ENCODE peak calls at places on chromosome 1, in nine cellular contexts. One of them, this sample, is unnamed.

GRCh38 chr1:56473582-56474270 is 105.6 kb downstream of the PLPP3 start:
- DNase-seq in body of pancreas: no peak
- DNase-seq in K562: no peak
- DNase-seq in vagina: peak
- DNase-seq in heart left ventricle: no peak
- DNase-seq in uterus: no peak
- DNase-seq in esophagus muscularis mucosa: no peak
- DNase-seq in HCT116: no peak
- DNase-seq in A549: no peak
- DNase-seq in this sample: no peak

GRCh38 chr1:110424699-110425098 is 17.2 kb upstream of the LAMTOR5 start:
- DNase-seq in body of pancreas: no peak
- DNase-seq in K562: no peak
- DNase-seq in vagina: no peak
- DNase-seq in heart left ventricle: no peak
- DNase-seq in uterus: no peak
- DNase-seq in esophagus muscularis mucosa: no peak
- DNase-seq in HCT116: no peak
- DNase-seq in A549: no peak
- DNase-seq in this sample: no peak

GRCh38 chr1:226365831-226366231 is 42.1 kb downstream of the PARP1 start:
- DNase-seq in body of pancreas: no peak
- DNase-seq in K562: no peak
- DNase-seq in vagina: no peak
- DNase-seq in heart left ventricle: no peak
- DNase-seq in uterus: no peak
- DNase-seq in esophagus muscularis mucosa: no peak
- DNase-seq in HCT116: no peak
- DNase-seq in A549: no peak
- DNase-seq in this sample: no peak

GRCh38 chr1:156502396-156502748 is 1.8 kb upstream of the MEF2D start:
- DNase-seq in body of pancreas: no peak
- DNase-seq in K562: no peak
- DNase-seq in vagina: no peak
- DNase-seq in heart left ventricle: no peak
- DNase-seq in uterus: no peak
- DNase-seq in esophagus muscularis mucosa: no peak
- DNase-seq in HCT116: no peak
- DNase-seq in A549: no peak
- DNase-seq in this sample: no peak

GRCh38 chr1:54227091-54227602 is 27.2 kb downstream of the MRPL37 start:
- DNase-seq in body of pancreas: peak
- DNase-seq in K562: no peak
- DNase-seq in vagina: no peak
- DNase-seq in heart left ventricle: no peak
- DNase-seq in uterus: no peak
- DNase-seq in esophagus muscularis mucosa: no peak
- DNase-seq in HCT116: peak
- DNase-seq in A549: peak
- DNase-seq in this sample: no peak

GRCh38 chr1:226679853-226680516 is 59.1 kb downstream of the ITPKB start:
- DNase-seq in body of pancreas: peak
- DNase-seq in K562: peak
- DNase-seq in vagina: no peak
- DNase-seq in heart left ventricle: peak
- DNase-seq in uterus: peak
- DNase-seq in esophagus muscularis mucosa: peak
- DNase-seq in HCT116: no peak
- DNase-seq in A549: no peak
- DNase-seq in this sample: peak

GRCh38 chr1:114750780-114751179 is 7.0 kb downstream of the CSDE1 start:
- DNase-seq in body of pancreas: no peak
- DNase-seq in K562: no peak
- DNase-seq in vagina: no peak
- DNase-seq in heart left ventricle: no peak
- DNase-seq in uterus: no peak
- DNase-seq in esophagus muscularis mucosa: no peak
- DNase-seq in HCT116: no peak
- DNase-seq in A549: no peak
- DNase-seq in this sample: no peak

GRCh38 chr1:30478799-30479198 is 244.6 kb downstream of the MATN1 start:
- DNase-seq in body of pancreas: no peak
- DNase-seq in K562: no peak
- DNase-seq in vagina: no peak
- DNase-seq in heart left ventricle: no peak
- DNase-seq in uterus: no peak
- DNase-seq in esophagus muscularis mucosa: no peak
- DNase-seq in HCT116: no peak
- DNase-seq in A549: no peak
- DNase-seq in this sample: no peak

DNA sequence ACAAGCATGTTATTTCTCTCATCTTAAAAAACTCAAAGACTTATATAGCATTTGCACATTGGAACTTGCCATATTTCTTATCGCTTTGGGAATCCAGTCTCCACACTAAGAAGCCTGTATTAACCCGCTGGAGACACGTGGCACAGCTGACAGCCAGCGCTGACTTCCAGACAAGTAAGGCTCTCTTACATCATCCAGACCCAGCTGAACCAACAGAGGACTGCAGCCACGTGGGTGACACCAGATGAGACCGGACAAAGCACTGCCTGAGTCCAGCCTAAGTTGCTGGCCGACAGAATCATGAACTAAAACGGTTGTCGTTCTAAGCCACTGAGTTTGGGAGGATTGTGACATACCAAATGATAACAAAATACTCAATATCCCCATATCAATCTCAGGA is 6.3 kb upstream of the CD247 start:
- DNase-seq in body of pancreas: no peak
- DNase-seq in K562: no peak
- DNase-seq in vagina: peak
- DNase-seq in heart left ventricle: no peak
- DNase-seq in uterus: no peak
- DNase-seq in esophagus muscularis mucosa: no peak
- DNase-seq in HCT116: no peak
- DNase-seq in A549: no peak
- DNase-seq in this sample: no peak
- H3K27ac ChIP-seq in body of pancreas: no peak
- H3K27ac ChIP-seq in K562: no peak
- H3K27ac ChIP-seq in vagina: no peak
- H3K27ac ChIP-seq in heart left ventricle: no peak
- H3K27ac ChIP-seq in uterus: no peak
- H3K27ac ChIP-seq in esophagus muscularis mucosa: no peak
- H3K27ac ChIP-seq in HCT116: no peak
- H3K27ac ChIP-seq in A549: no peak
- H3K27ac ChIP-seq in this sample: no peak

DNA sequence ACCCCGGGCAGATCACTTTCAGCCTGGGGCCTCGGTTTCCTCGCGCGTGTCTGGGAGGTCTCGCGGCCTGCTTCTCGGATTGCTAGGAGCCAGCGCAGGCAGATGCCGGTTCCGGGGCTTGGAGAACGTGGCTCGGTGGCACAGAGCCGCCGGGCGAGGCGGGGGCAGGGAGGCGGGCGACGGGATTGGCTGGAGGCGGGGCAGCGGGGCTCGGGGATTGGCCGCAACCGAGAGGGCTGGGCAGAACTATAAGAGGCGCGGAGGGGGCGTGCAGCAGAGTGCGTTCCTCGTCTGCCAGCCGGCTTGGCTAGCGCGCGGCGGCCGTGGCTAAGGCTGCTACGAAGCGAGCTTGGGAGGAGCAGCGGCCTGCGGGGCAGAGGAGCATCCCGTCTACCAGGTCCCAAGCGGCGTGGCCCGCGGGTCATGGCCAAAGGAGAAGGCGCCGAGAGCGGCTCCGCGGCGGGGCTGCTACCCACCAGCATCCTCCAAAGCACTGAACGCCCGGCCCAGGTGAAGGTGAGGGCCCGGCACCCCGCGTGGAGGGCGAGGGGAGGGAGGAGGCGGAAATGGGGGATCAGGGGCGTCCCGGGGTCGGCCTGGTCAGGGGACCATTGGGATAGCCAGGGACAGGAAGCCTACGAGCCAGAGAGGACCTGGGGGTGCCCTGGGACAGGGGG is at the start of gene MFSD2A:
- DNase-seq in body of pancreas: peak
- DNase-seq in K562: peak
- DNase-seq in vagina: no peak
- DNase-seq in heart left ventricle: peak
- DNase-seq in uterus: peak
- DNase-seq in esophagus muscularis mucosa: peak
- DNase-seq in HCT116: peak
- DNase-seq in A549: peak
- DNase-seq in this sample: peak
- TF ChIP-seq POLR2A in body of pancreas: peak
- TF ChIP-seq POLR2A in K562: no peak
- TF ChIP-seq POLR2A in vagina: no peak
- TF ChIP-seq POLR2A in heart left ventricle: peak
- TF ChIP-seq POLR2A in uterus: peak
- TF ChIP-seq POLR2A in esophagus muscularis mucosa: no peak
- TF ChIP-seq POLR2A in HCT116: peak
- TF ChIP-seq POLR2A in A549: peak
- TF ChIP-seq POLR2A in this sample: no peak

GRCh38 chr1:161177936-161178244 is 583 bp upstream of the B4GALT3 start:
- DNase-seq in body of pancreas: no peak
- DNase-seq in K562: no peak
- DNase-seq in vagina: no peak
- DNase-seq in heart left ventricle: no peak
- DNase-seq in uterus: no peak
- DNase-seq in esophagus muscularis mucosa: no peak
- DNase-seq in HCT116: no peak
- DNase-seq in A549: no peak
- DNase-seq in this sample: no peak

GRCh38 chr1:161176468-161177111 is 717 bp downstream of the B4GALT3 start:
- DNase-seq in body of pancreas: no peak
- DNase-seq in K562: no peak
- DNase-seq in vagina: no peak
- DNase-seq in heart left ventricle: no peak
- DNase-seq in uterus: no peak
- DNase-seq in esophagus muscularis mucosa: no peak
- DNase-seq in HCT116: no peak
- DNase-seq in A549: no peak
- DNase-seq in this sample: no peak

GRCh38 chr1:161174911-161175310 is 2.4 kb downstream of the B4GALT3 start:
- DNase-seq in body of pancreas: no peak
- DNase-seq in K562: no peak
- DNase-seq in vagina: no peak
- DNase-seq in heart left ventricle: no peak
- DNase-seq in uterus: no peak
- DNase-seq in esophagus muscularis mucosa: no peak
- DNase-seq in HCT116: no peak
- DNase-seq in A549: no peak
- DNase-seq in this sample: no peak

GRCh38 chr1:161177112-161177935 is at the start of gene B4GALT3:
- DNase-seq in body of pancreas: peak
- DNase-seq in K562: peak
- DNase-seq in vagina: no peak
- DNase-seq in heart left ventricle: peak
- DNase-seq in uterus: peak
- DNase-seq in esophagus muscularis mucosa: peak
- DNase-seq in HCT116: peak
- DNase-seq in A549: peak
- DNase-seq in this sample: peak

DNA sequence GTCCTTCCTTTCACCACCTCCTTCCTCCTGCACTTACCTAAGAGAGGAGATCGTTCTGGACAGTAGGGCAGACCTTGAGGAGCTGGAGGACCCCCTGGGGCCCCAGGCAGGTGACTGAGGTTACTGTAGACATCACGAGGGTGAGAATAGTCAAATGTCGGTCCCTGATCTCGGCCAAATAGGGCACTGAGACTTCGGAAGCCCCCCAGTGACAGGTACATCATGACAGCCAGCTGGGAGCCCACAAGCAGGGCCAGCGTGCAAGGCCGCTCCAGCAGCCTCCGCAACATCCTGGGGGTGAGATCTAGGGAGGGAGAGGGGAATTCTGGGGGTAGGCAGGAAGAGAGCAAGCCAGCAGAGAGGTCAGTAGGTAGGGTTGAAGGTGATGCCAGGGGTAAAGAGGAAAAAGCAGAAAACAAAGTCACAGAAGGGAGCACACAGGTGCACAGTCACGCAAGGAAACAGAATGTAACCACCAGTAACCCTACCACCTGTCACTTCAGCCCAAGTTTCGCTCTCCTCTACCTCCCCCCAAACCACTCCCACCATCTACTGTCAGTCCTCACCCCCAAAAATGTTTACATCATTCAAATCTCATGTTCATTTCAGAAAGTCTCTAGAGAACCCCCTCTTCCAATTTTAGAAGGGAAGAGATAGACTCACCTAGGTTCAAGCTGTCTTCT is 1.4 kb downstream of the B4GALT3 start:
- DNase-seq in body of pancreas: no peak
- DNase-seq in K562: no peak
- DNase-seq in vagina: no peak
- DNase-seq in heart left ventricle: no peak
- DNase-seq in uterus: no peak
- DNase-seq in esophagus muscularis mucosa: no peak
- DNase-seq in HCT116: no peak
- DNase-seq in A549: no peak
- DNase-seq in this sample: peak
- H3K27ac ChIP-seq in body of pancreas: no peak
- H3K27ac ChIP-seq in K562: no peak
- H3K27ac ChIP-seq in vagina: peak
- H3K27ac ChIP-seq in heart left ventricle: peak
- H3K27ac ChIP-seq in uterus: peak
- H3K27ac ChIP-seq in esophagus muscularis mucosa: peak
- H3K27ac ChIP-seq in HCT116: no peak
- H3K27ac ChIP-seq in A549: no peak
- H3K27ac ChIP-seq in this sample: no peak

GRCh38 chr1:154352245-154352580 is 26.9 kb downstream of the ATP8B2 start:
- DNase-seq in body of pancreas: no peak
- DNase-seq in K562: no peak
- DNase-seq in vagina: no peak
- DNase-seq in heart left ventricle: no peak
- DNase-seq in uterus: no peak
- DNase-seq in esophagus muscularis mucosa: no peak
- DNase-seq in HCT116: no peak
- DNase-seq in A549: no peak
- DNase-seq in this sample: no peak

GRCh38 chr1:154353966-154354365 is 28.6 kb downstream of the ATP8B2 start:
- DNase-seq in body of pancreas: no peak
- DNase-seq in K562: no peak
- DNase-seq in vagina: no peak
- DNase-seq in heart left ventricle: no peak
- DNase-seq in uterus: no peak
- DNase-seq in esophagus muscularis mucosa: no peak
- DNase-seq in HCT116: no peak
- DNase-seq in A549: no peak
- DNase-seq in this sample: no peak

GRCh38 chr1:154351363-154352068 is 26.2 kb downstream of the ATP8B2 start:
- DNase-seq in body of pancreas: peak
- DNase-seq in K562: no peak
- DNase-seq in vagina: no peak
- DNase-seq in heart left ventricle: no peak
- DNase-seq in uterus: no peak
- DNase-seq in esophagus muscularis mucosa: no peak
- DNase-seq in HCT116: no peak
- DNase-seq in A549: no peak
- DNase-seq in this sample: no peak

GRCh38 chr1:154353460-154353904 is 28.2 kb downstream of the ATP8B2 start:
- DNase-seq in body of pancreas: peak
- DNase-seq in K562: peak
- DNase-seq in vagina: no peak
- DNase-seq in heart left ventricle: no peak
- DNase-seq in uterus: peak
- DNase-seq in esophagus muscularis mucosa: no peak
- DNase-seq in HCT116: peak
- DNase-seq in A549: no peak
- DNase-seq in this sample: no peak

GRCh38 chr1:154352581-154353459 is 27.5 kb downstream of the ATP8B2 start:
- DNase-seq in body of pancreas: peak
- DNase-seq in K562: peak
- DNase-seq in vagina: no peak
- DNase-seq in heart left ventricle: peak
- DNase-seq in uterus: peak
- DNase-seq in esophagus muscularis mucosa: no peak
- DNase-seq in HCT116: no peak
- DNase-seq in A549: no peak
- DNase-seq in this sample: peak
- TF ChIP-seq POLR2A in body of pancreas: peak
- TF ChIP-seq POLR2A in K562: no peak
- TF ChIP-seq POLR2A in vagina: no peak
- TF ChIP-seq POLR2A in heart left ventricle: no peak
- TF ChIP-seq POLR2A in uterus: no peak
- TF ChIP-seq POLR2A in esophagus muscularis mucosa: no peak
- TF ChIP-seq POLR2A in HCT116: no peak
- TF ChIP-seq POLR2A in A549: no peak
- TF ChIP-seq POLR2A in this sample: peak

This sample was measured in ovary.